ENCODE peak calls at places on chromosomes 11 and 22, in seven cellular contexts. O is mucosa of gallbladder; I is lung; E is stimulated activated CD4-positive, alpha-beta T cell treated with anti-CD3 and anti-CD28 coated beads, Interleukin-2, amount 100 ng/mL, for 48 hours; X is colonic mucosa; S is mesenchymal stem cell; H is SHP77. F is an unnamed sample.

GRCh38 chr11:134517621-134518293 is 105.7 kb upstream of the B3GAT1 start:
- DNase-seq in O (no peak), I (no peak), E (no peak), X (no peak), S (no peak), H (no peak), F (no peak)

GRCh38 chr22:18057568-18058209 is 20.1 kb upstream of the PEX26 start:
- DNase-seq in O (peak; percentile 88), I (peak; percentile 55), E (no peak), X (peak; percentile 58), S (peak; percentile 93), H (no peak), F (peak; percentile 90)

GRCh38 chr11:71153005-71153395 is 99.4 kb downstream of the SHANK2 start:
- DNase-seq in O (no peak), I (no peak), E (no peak), X (peak; percentile 27), S (peak; percentile 71), H (no peak), F (no peak)

GRCh38 chr22:34804588-34804987 is 261.4 kb upstream of the ISX start:
- DNase-seq in O (no peak), I (no peak), E (no peak), X (no peak), S (no peak), H (no peak), F (no peak)

GRCh38 chr22:20198527-20199319 is 47.9 kb upstream of the CCDC188 start:
- DNase-seq in O (no peak), I (no peak), E (no peak), X (no peak), S (no peak), H (no peak), F (no peak)

GRCh38 chr22:46336119-46337078 is 885 bp downstream of the TRMU start:
- DNase-seq in O (no peak), I (no peak), E (no peak), X (peak; percentile 43), S (peak; percentile 45), H (no peak), F (no peak)

GRCh38 chr11:76763573-76764348 is 19.4 kb upstream of the TSKU start:
- DNase-seq in O (peak; percentile 52), I (no peak), E (no peak), X (no peak), S (peak; percentile 87), H (no peak), F (peak; percentile 61)

GRCh38 chr11:17543041-17543440 is 1.2 kb downstream of the USH1C start:
- DNase-seq in O (no peak), I (no peak), E (no peak), X (peak; percentile 68), S (no peak), H (no peak), F (no peak)

GRCh38 chr22:38298312-38299000 is 18.8 kb downstream of the CSNK1E start:
- DNase-seq in O (no peak), I (no peak), E (peak; percentile 41), X (no peak), S (peak; percentile 62), H (no peak), F (no peak)

GRCh38 chr11:104033134-104033533 is 3.3 kb upstream of the DDI1 start:
- DNase-seq in O (peak; percentile 64), I (no peak), E (no peak), X (no peak), S (peak; percentile 84), H (no peak), F (no peak)

GRCh38 chr11:46273511-46274205 is 3.8 kb upstream of the CREB3L1 start:
- DNase-seq in O (peak; percentile 82), I (no peak), E (no peak), X (peak; percentile 80), S (no peak), H (peak; percentile 44), F (no peak)

GRCh38 chr22:38077595-38077994 is 6.4 kb downstream of the SLC16A8 start:
- DNase-seq in O (no peak), I (no peak), E (no peak), X (no peak), S (no peak), H (no peak), F (no peak)

GRCh38 chr11:68016904-68017817 is 7.0 kb downstream of the ALDH3B1 start:
- DNase-seq in O (no peak), I (peak; percentile 58), E (no peak), X (no peak), S (no peak), H (peak; percentile 25), F (no peak)

GRCh38 chr11:68383976-68384501 is 71.6 kb downstream of the LRP5 start:
- DNase-seq in O (peak; percentile 61), I (peak; percentile 70), E (peak; percentile 74), X (peak; percentile 79), S (peak; percentile 44), H (peak; percentile 17), F (no peak)